ENCODE peak calls at places on chromosomes 7 and 10, in four cellular contexts. B is HepG2, I is GM12878, N is H1. P is an unnamed sample.

GRCh38 chr10:78861456-78862327 is 207.1 kb upstream of the ZMIZ1 start:
- DNase-seq in B (no peak), N (no peak), I (no peak), P (no peak)

GRCh38 chr10:116274141-116274861 is 1.3 kb upstream of the GFRA1 start:
- DNase-seq in B (no peak), N (no peak), I (no peak), P (no peak)

GRCh38 chr7:108455833-108456677 is at the start of gene NRCAM:
- DNase-seq in N (peak; percentile 80), B (no peak), I (no peak), P (peak; percentile 71)

GRCh38 chr10:111103196-111103595 is 26.4 kb downstream of the ADRA2A start:
- DNase-seq in B (no peak), N (no peak), I (no peak), P (no peak)

GRCh38 chr7:17506090-17506489 is 207.6 kb downstream of the AHR start:
- DNase-seq in B (peak; percentile 85), N (no peak), I (peak; percentile 66), P (no peak)

GRCh38 chr7:46257766-46258448 is 336.8 kb upstream of the IGFBP3 start:
- DNase-seq in B (no peak), I (no peak), N (no peak), P (no peak)

GRCh38 chr7:132247995-132248618 is 328.2 kb downstream of the PLXNA4 start:
- DNase-seq in N (no peak), B (no peak), I (no peak), P (no peak)

GRCh38 chr10:108000365-108000764 is 835.9 kb upstream of the SORCS1 start:
- DNase-seq in I (no peak), B (no peak), N (no peak), P (no peak)

GRCh38 chr10:87761892-87762291 is 56.1 kb downstream of the ATAD1 start:
- DNase-seq in N (no peak), I (no peak), B (peak; percentile 55), P (no peak)

GRCh38 chr10:32379314-32379949 is 32.5 kb upstream of the EPC1 start:
- DNase-seq in I (no peak), B (peak; percentile 43), N (no peak), P (peak; percentile 65)

GRCh38 chr7:26627871-26628270 is 236.5 kb downstream of the SKAP2 start:
- DNase-seq in I (no peak), B (no peak), N (no peak), P (no peak)

GRCh38 chr10:42962120-42962901 is 114.6 kb upstream of the RET start:
- DNase-seq in I (no peak), N (no peak), B (no peak), P (no peak)

GRCh38 chr7:149714910-149715471 is 58.4 kb downstream of the ZNF467 start:
- DNase-seq in B (no peak), N (no peak), I (no peak), P (no peak)

GRCh38 chr10:42998481-42999384 is 78.1 kb upstream of the RET start:
- DNase-seq in N (no peak), B (no peak), I (no peak), P (no peak)

GRCh38 chr10:23869548-23869947 is 339.4 kb upstream of the KIAA1217 start:
- DNase-seq in N (no peak), I (no peak), B (no peak), P (no peak)

GRCh38 chr7:45153238-45153637 is 4.4 kb upstream of the RAMP3 start:
- DNase-seq in B (no peak), N (no peak), I (no peak), P (peak; percentile 40)

GRCh38 chr7:130845581-130846085 is 111.6 kb upstream of the KLF14 start:
- DNase-seq in I (no peak), N (no peak), B (no peak), P (no peak)

GRCh38 chr7:18866359-18867036 is 250.9 kb downstream of the TWIST1 start:
- DNase-seq in N (no peak), I (peak; percentile 19), B (no peak), P (no peak)

GRCh38 chr10:51238987-51239386 is 164.7 kb downstream of the PRKG1 start:
- DNase-seq in N (no peak), B (no peak), I (no peak), P (no peak)

GRCh38 chr10:26468691-26469090 is 30.6 kb downstream of the APBB1IP start:
- DNase-seq in I (no peak), N (no peak), B (no peak), P (no peak)

GRCh38 chr10:70582793-70583700 is 19.5 kb downstream of the PRF1 start:
- DNase-seq in I (no peak), N (no peak), B (no peak), P (no peak)

DNA sequence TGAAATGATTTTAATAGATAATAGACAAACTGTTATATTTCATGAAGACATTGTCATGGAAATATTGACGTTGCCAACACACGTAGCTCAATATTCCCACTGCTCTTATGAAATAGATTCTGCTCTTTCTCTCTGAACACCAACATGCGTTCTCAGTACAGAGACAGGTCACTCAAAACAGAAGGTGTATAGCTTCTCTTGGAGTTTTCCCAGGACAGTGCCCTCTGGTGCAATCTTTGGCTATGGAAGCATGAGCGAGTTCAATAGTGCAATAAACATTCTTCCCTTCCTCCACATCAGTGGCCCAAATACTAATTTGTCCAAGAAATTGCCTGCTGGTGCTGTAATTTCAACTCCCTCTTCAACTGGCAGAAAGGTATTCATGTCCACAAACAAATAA is 145.3 kb downstream of the MAGI2 start:
- DNase-seq in I (no peak), B (peak; percentile 55), N (no peak), P (no peak)
- TF ChIP-seq ATF2 in I (no peak), B (no peak), N (no peak), P (no peak)

GRCh38 chr10:13920031-13920430 is 333.3 kb downstream of the PRPF18 start:
- DNase-seq in N (no peak), I (no peak), B (no peak), P (no peak)

GRCh38 chr10:13920465-13920864 is 333.7 kb downstream of the PRPF18 start:
- DNase-seq in I (no peak), B (no peak), N (no peak), P (no peak)

GRCh38 chr10:13915710-13916109 is 328.9 kb downstream of the PRPF18 start:
- DNase-seq in N (no peak), I (no peak), B (peak; percentile 34), P (no peak)

GRCh38 chr10:13916384-13916947 is 329.7 kb downstream of the PRPF18 start:
- DNase-seq in I (no peak), B (no peak), N (no peak), P (no peak)

GRCh38 chr10:13917791-13918190 is 331.0 kb downstream of the PRPF18 start:
- DNase-seq in I (no peak), B (no peak), N (no peak), P (no peak)
- H3K4me1 ChIP-seq in I (peaks cover 10% of the 10 kb centered on the region), B (peaks cover 10% of the 10 kb centered on the region), N (peaks cover 2% of the 10 kb centered on the region), P (no peaks in the 10 kb centered on the region)

GRCh38 chr7:133590795-133591194 is 337.9 kb downstream of the EXOC4 start:
- DNase-seq in B (no peak), I (no peak), N (no peak), P (no peak)

GRCh38 chr7:133586253-133586652 is 333.4 kb downstream of the EXOC4 start:
- DNase-seq in N (no peak), I (no peak), B (no peak), P (no peak)

GRCh38 chr7:133593561-133593960 is 340.7 kb downstream of the EXOC4 start:
- DNase-seq in B (no peak), N (no peak), I (no peak), P (no peak)

DNA sequence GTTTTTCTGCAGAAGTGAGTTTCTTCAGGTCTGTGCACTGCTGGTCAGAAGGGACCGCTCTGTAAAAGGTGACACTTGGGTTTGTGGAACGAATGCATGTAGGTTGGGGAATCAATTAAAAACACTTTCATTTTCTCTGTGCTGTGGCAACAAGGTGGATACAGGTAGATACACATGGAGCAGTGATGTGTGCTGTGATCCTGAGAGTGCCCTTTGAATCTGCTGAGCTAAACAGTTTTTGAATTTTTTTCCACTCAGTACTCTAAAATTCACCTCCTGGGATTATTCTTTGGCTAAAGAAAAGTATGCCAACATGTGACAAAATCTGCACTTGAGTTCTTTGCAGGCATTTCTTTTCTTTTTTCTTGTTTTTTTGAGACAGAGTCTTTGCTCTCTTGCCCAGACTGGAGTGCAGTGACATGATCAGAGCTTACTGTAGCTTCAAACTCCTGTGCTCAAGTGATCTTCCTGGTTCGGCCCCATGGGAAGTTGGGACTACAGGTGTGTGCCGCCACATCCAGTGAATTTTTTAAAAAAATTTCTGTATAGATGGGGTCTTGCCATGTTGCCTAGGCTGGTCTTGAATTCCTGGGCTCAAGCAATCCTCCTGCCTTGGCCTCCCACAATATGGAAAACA is 338.9 kb downstream of the EXOC4 start:
- DNase-seq in N (no peak), B (no peak), I (no peak), P (no peak)
- TF ChIP-seq ATF2 in N (no peak), B (no peak), I (no peak), P (no peak)

GRCh38 chr7:142717453-142717852 is 31.8 kb upstream of the PRSS1 start:
- DNase-seq in N (no peak), I (no peak), B (no peak), P (no peak)
- H3K4me1 ChIP-seq in N (no peaks in the 10 kb centered on the region), I (no peaks in the 10 kb centered on the region), B (no peaks in the 10 kb centered on the region), P (no peaks in the 10 kb centered on the region)

GRCh38 chr10:12644380-12645144 is 295.2 kb downstream of the CAMK1D start:
- DNase-seq in N (no peak), B (no peak), I (no peak), P (no peak)

GRCh38 chr10:12640026-12640425 is 290.7 kb downstream of the CAMK1D start:
- DNase-seq in N (no peak), I (no peak), B (no peak), P (no peak)

GRCh38 chr10:12645449-12645848 is 296.1 kb downstream of the CAMK1D start:
- DNase-seq in N (no peak), B (no peak), I (no peak), P (no peak)

GRCh38 chr10:12640550-12640949 is 291.2 kb downstream of the CAMK1D start:
- DNase-seq in N (no peak), B (no peak), I (no peak), P (no peak)

DNA sequence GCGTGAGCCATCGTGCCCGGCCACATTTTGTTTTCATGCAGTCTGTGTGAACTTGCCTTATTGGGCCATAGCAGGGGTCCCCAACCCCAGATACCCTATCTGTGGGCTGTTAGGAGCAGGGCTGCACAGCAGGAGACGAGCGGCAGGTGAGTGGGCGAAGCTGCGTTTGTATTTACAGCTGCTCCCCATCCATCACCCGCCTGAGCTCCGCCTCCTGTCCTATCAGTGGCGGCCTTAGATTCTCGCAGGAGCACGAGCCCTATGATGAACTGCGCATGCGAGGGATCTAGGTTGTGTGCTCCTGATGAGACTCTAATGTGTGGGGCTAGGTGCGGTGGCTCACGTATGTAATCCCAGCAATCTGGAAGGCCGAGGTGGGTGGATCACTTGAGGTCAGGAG is 293.9 kb downstream of the CAMK1D start:
- DNase-seq in I (no peak), N (peak; percentile 9), B (no peak), P (peak; percentile 11)
- TF ChIP-seq ATF2 in I (no peak), N (no peak), B (no peak), P (no peak)